ENCODE peak calls at places on chromosomes 5 and 9, in seven cellular contexts. N is right atrium auricular region; T is stimulated activated CD4-positive, alpha-beta T cell treated with anti-CD3 and anti-CD28 coated beads, Interleukin-15, amount 100 ng/mL, for 48 hours; R is spleen; L is NCI-H2171 treated with DMSO at 0.1 percent for 48 hours; X is kidney epithelial cell; P is left cardiac atrium. I is an unnamed sample.

GRCh38 chr5:105392122-105392709 is 1829.6 kb upstream of the NUDT12 start:
- DNase-seq in N (no peak), T (no peak), R (peak; percentile 66), L (no peak), X (no peak), P (no peak), I (peak; percentile 32)

GRCh38 chr5:119340597-119341218 is 15.1 kb upstream of the TNFAIP8 start:
- DNase-seq in N (no peak), T (no peak), R (peak; percentile 82), L (no peak), X (no peak), P (no peak), I (no peak)

GRCh38 chr9:91188719-91189590 is 172.8 kb downstream of the AUH start:
- DNase-seq in N (no peak), T (no peak), R (no peak), L (no peak), X (no peak), P (no peak), I (no peak)

GRCh38 chr5:52710310-52710971 is 77.3 kb upstream of the ITGA1 start:
- DNase-seq in N (no peak), T (no peak), R (no peak), L (no peak), X (no peak), P (no peak), I (no peak)

GRCh38 chr9:122029898-122030297 is 63.2 kb downstream of the TTLL11 start:
- DNase-seq in N (no peak), T (no peak), R (no peak), L (no peak), X (no peak), P (no peak), I (no peak)

GRCh38 chr9:30622551-30622950 is 1761.9 kb upstream of the ACO1 start:
- DNase-seq in N (no peak), T (no peak), R (no peak), L (no peak), X (no peak), P (no peak), I (no peak)

GRCh38 chr9:113577525-113578261 is 114.2 kb downstream of the RGS3 start:
- DNase-seq in N (no peak), T (no peak), R (peak; percentile 84), L (no peak), X (no peak), P (peak; percentile 66), I (peak; percentile 55)

GRCh38 chr5:88836195-88836838 is 46.7 kb downstream of the MEF2C start:
- DNase-seq in N (peak; percentile 74), T (no peak), R (peak; percentile 50), L (no peak), X (no peak), P (peak; percentile 36), I (no peak)

GRCh38 chr5:140015706-140016105 is 27.4 kb downstream of the NRG2 start:
- DNase-seq in N (no peak), T (no peak), R (no peak), L (no peak), X (no peak), P (no peak), I (no peak)

GRCh38 chr5:117761190-117761589 is 1186.6 kb upstream of the SEMA6A start:
- DNase-seq in N (no peak), T (no peak), R (no peak), L (no peak), X (no peak), P (no peak), I (no peak)

GRCh38 chr9:89792189-89793123 is 187.6 kb downstream of the GADD45G start:
- DNase-seq in N (no peak), T (no peak), R (no peak), L (no peak), X (no peak), P (no peak), I (peak; percentile 15)

GRCh38 chr9:128428644-128429504 is 8.2 kb downstream of the CERCAM start:
- DNase-seq in N (no peak), T (no peak), R (no peak), L (no peak), X (no peak), P (no peak), I (no peak)

GRCh38 chr5:116068028-116068632 is 16.7 kb upstream of the COMMD10 start:
- DNase-seq in N (no peak), T (no peak), R (no peak), L (peak; percentile 25), X (no peak), P (no peak), I (no peak)

GRCh38 chr5:57117601-57118000 is 56.3 kb upstream of the GPBP1 start:
- DNase-seq in N (no peak), T (peak; percentile 13), R (no peak), L (no peak), X (no peak), P (no peak), I (no peak)

GRCh38 chr9:96553070-96553469 is 66.6 kb downstream of the CDC14B start:
- DNase-seq in N (no peak), T (no peak), R (no peak), L (no peak), X (no peak), P (no peak), I (no peak)

GRCh38 chr5:54894957-54895815 is 90.2 kb downstream of the ESM1 start:
- DNase-seq in N (no peak), T (no peak), R (no peak), L (no peak), X (no peak), P (no peak), I (no peak)

GRCh38 chr5:12330993-12331588 is 426.8 kb upstream of the CTNND2 start:
- DNase-seq in N (no peak), T (no peak), R (no peak), L (no peak), X (no peak), P (no peak), I (no peak)

GRCh38 chr9:84839538-84839937 is 170.0 kb downstream of the NTRK2 start:
- DNase-seq in N (no peak), T (no peak), R (no peak), L (no peak), X (peak; percentile 75), P (no peak), I (no peak)

GRCh38 chr5:73443725-73444498 is 4.7 kb downstream of the FOXD1 start:
- DNase-seq in N (no peak), T (no peak), R (no peak), L (no peak), X (no peak), P (no peak), I (no peak)

GRCh38 chr5:474826-475661 is 32.1 kb downstream of the EXOC3 start:
- DNase-seq in N (no peak), T (no peak), R (peak; percentile 83), L (no peak), X (no peak), P (peak; percentile 26), I (peak; percentile 50)

GRCh38 chr5:5158472-5158895 is 18.4 kb downstream of the ADAMTS16 start:
- DNase-seq in N (no peak), T (no peak), R (no peak), L (no peak), X (no peak), P (no peak), I (no peak)

GRCh38 chr9:103364753-103365152 is 369.6 kb downstream of the CYLC2 start:
- DNase-seq in N (no peak), T (no peak), R (no peak), L (no peak), X (peak; percentile 94), P (no peak), I (no peak)

GRCh38 chr9:113056191-113057106 is at the start of gene ZFP37:
- DNase-seq in N (peak; percentile 96), T (peak; percentile 48), R (peak; percentile 93), L (peak; percentile 97), X (peak; percentile 78), P (peak; percentile 97), I (peak; percentile 91)

GRCh38 chr9:127838375-127839078 is 15.9 kb downstream of the ENG start:
- DNase-seq in N (peak; percentile 96), T (no peak), R (peak; percentile 87), L (no peak), X (peak; percentile 75), P (peak; percentile 95), I (peak; percentile 82)

GRCh38 chr5:164597293-164597900 is 1092.0 kb downstream of the MAT2B start:
- DNase-seq in N (no peak), T (no peak), R (no peak), L (peak; percentile 1), X (no peak), P (no peak), I (no peak)

GRCh38 chr9:116580853-116581252 is 106.3 kb upstream of the TRIM32 start:
- DNase-seq in N (no peak), T (no peak), R (no peak), L (no peak), X (no peak), P (peak; percentile 44), I (no peak)

GRCh38 chr9:81292056-81292805 is 397.1 kb downstream of the TLE1 start:
- DNase-seq in N (no peak), T (no peak), R (no peak), L (no peak), X (no peak), P (no peak), I (no peak)

GRCh38 chr9:33893861-33894260 is 76.9 kb downstream of the UBE2R2 start:
- DNase-seq in N (no peak), T (no peak), R (no peak), L (no peak), X (no peak), P (no peak), I (no peak)